ENCODE peak calls at places on chromosomes 3 and 15, in six cellular contexts. W is HepG2, T is cardiac muscle cell, F is colonic mucosa, X is left lung, V is kidney. Z is an unnamed sample.

GRCh38 chr3:45064512-45065372 is 38.6 kb downstream of the CLEC3B start:
- DNase-seq in T (peak; percentile 88), V (no peak), F (peak; percentile 38), X (peak; percentile 77), W (no peak), Z (no peak)

GRCh38 chr3:130850846-130851245 is 43.0 kb upstream of the ATP2C1 start:
- DNase-seq in F (no peak), X (no peak), W (no peak), T (peak; percentile 20), V (no peak), Z (no peak)

GRCh38 chr3:51709675-51710074 is 2.8 kb downstream of the GRM2 start:
- DNase-seq in V (peak; percentile 10), X (no peak), T (no peak), F (no peak), W (no peak), Z (peak; percentile 14)

GRCh38 chr3:19757773-19758172 is 176.2 kb downstream of the EFHB start:
- DNase-seq in V (no peak), F (no peak), W (no peak), X (no peak), T (no peak), Z (no peak)

GRCh38 chr15:80179025-80179759 is 26.4 kb downstream of the FAH start:
- DNase-seq in W (no peak), V (no peak), F (no peak), X (no peak), T (peak; percentile 73), Z (no peak)

GRCh38 chr3:54188176-54188791 is 65.9 kb downstream of the CACNA2D3 start:
- DNase-seq in W (peak; percentile 53), X (peak; percentile 43), V (no peak), F (peak; percentile 45), T (peak; percentile 84), Z (peak; percentile 47)

GRCh38 chr3:125055165-125055912 is 458 bp downstream of the HEG1 start:
- DNase-seq in F (no peak), W (no peak), V (peak; percentile 81), T (peak; percentile 29), X (no peak), Z (no peak)

GRCh38 chr3:120092444-120092843 is 1.8 kb downstream of the GSK3B start:
- DNase-seq in X (no peak), T (no peak), F (no peak), W (no peak), V (no peak), Z (no peak)

GRCh38 chr15:98668566-98669308 is 20.4 kb downstream of the IGF1R start:
- DNase-seq in V (no peak), W (no peak), X (no peak), F (no peak), T (no peak), Z (no peak)

GRCh38 chr3:140941090-140941433 is 574 bp upstream of the SLC25A36 start:
- DNase-seq in F (no peak), X (no peak), V (no peak), T (no peak), W (no peak), Z (no peak)

GRCh38 chr3:189334064-189334920 is 162.5 kb downstream of the TPRG1 start:
- DNase-seq in T (no peak), V (no peak), X (no peak), F (no peak), W (no peak), Z (no peak)

GRCh38 chr15:26015516-26015915 is 152.4 kb upstream of the ATP10A start:
- DNase-seq in W (no peak), F (no peak), V (no peak), T (no peak), X (no peak), Z (no peak)

GRCh38 chr15:83887404-83887803 is 233.5 kb downstream of the ADAMTSL3 start:
- DNase-seq in X (no peak), V (no peak), W (no peak), T (no peak), F (no peak), Z (no peak)

GRCh38 chr3:157428957-157429356 is 7.7 kb upstream of the PTX3 start:
- DNase-seq in F (no peak), T (no peak), W (no peak), X (no peak), V (no peak), Z (no peak)

GRCh38 chr3:64238971-64239667 is 13.9 kb upstream of the PRICKLE2 start:
- DNase-seq in V (peak; percentile 88), T (peak; percentile 98), F (peak; percentile 40), X (peak; percentile 58), W (peak; percentile 16), Z (no peak)

GRCh38 chr3:134457331-134458125 is 28.3 kb downstream of the ANAPC13 start:
- DNase-seq in X (no peak), T (no peak), V (no peak), W (no peak), F (no peak), Z (no peak)

GRCh38 chr3:27290760-27291159 is 78.4 kb downstream of the NEK10 start:
- DNase-seq in X (no peak), V (no peak), T (no peak), F (no peak), W (no peak), Z (no peak)

GRCh38 chr3:81105761-81106160 is 655.7 kb downstream of the GBE1 start:
- DNase-seq in T (no peak), V (no peak), F (no peak), W (no peak), X (no peak), Z (no peak)

GRCh38 chr3:99562138-99562537 is 76.3 kb upstream of the COL8A1 start:
- DNase-seq in W (no peak), F (no peak), V (no peak), X (no peak), T (peak; percentile 61), Z (no peak)

GRCh38 chr3:45537960-45538640 is 56.5 kb upstream of the LIMD1 start:
- DNase-seq in T (peak; percentile 40), X (no peak), W (no peak), F (no peak), V (no peak), Z (no peak)

GRCh38 chr3:34216713-34217346 is 418.4 kb downstream of the PDCD6IP start:
- DNase-seq in W (no peak), T (no peak), F (no peak), X (no peak), V (no peak), Z (no peak)

GRCh38 chr3:47634996-47635395 is 56.3 kb upstream of the CSPG5 start:
- DNase-seq in X (no peak), V (no peak), W (no peak), F (no peak), T (peak; percentile 9), Z (no peak)

GRCh38 chr3:177930771-177931170 is 605.5 kb upstream of the KCNMB2 start:
- DNase-seq in V (no peak), T (no peak), W (no peak), X (no peak), F (no peak), Z (no peak)

GRCh38 chr3:30496496-30496966 is 109.9 kb upstream of the TGFBR2 start:
- DNase-seq in F (no peak), T (peak; percentile 72), X (no peak), V (no peak), W (no peak), Z (no peak)

GRCh38 chr15:92808611-92809063 is 91.5 kb upstream of the CHD2 start:
- DNase-seq in W (no peak), V (peak; percentile 87), F (peak; percentile 66), X (peak; percentile 69), T (peak; percentile 74), Z (no peak)

DNA sequence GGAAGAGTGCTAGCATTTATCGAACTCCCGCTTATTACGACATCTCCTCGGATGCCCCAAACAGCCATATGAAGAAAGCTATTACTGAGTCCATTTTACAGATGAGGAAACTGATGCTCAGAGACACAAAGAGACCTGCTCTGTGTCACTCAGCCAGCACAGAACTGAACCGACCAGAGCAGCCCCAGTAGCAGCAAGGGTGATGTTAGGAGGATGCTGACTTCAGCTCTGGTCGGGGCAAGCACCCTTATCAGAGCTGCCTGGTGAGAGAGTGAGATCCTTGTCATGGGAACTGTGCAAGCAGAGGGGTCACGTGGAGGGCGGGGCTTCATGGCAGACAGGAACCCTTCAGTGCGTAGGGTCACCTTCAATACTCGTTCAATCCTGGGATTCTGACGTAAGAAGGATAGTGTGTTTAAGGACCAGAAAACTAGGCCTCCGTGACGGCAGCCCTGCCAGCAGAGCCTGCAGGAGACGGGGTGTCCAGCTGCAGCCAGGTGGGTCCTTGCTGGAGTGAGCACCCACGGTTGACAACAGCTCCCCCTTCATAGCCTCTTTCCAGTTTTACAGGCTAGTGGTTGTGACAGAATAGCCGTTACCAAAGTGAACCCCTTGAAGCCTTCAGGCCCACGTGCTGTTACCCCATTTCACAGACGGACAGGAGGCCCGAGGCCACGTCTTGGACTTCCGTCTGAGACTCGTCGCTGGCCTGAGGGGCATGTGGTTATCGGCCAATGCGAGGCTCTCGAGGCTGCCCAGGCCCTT is 12.0 kb upstream of the IQSEC1 start:
- DNase-seq in W (no peak), V (no peak), F (no peak), T (no peak), X (no peak), Z (no peak)
- H3K4me1 ChIP-seq in W (no peaks in the 10 kb centered on the region), V (no peaks in the 10 kb centered on the region), F (no peaks in the 10 kb centered on the region), T (no peaks in the 10 kb centered on the region), X (no peaks in the 10 kb centered on the region), Z (no peaks in the 10 kb centered on the region)

DNA sequence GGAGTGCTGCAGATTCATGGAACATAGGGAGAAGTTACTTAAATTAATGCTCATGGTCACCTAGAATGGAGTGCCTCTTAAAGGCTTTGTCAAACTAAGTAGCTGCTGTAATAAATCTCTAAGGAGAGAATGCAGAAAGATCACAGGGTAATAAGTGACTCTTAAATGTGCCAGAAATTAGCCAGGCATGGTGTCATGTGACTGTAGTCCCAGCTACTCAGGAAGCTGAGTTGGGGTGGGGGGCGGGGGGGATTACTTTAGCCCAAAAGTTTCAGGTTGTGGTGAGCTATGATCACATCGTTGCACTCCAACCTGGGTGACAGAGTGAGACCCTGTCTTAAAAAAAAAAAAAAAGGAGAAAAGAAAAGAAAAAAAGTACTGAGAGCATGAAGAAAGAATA is 90.9 kb upstream of the ASB14 start:
- DNase-seq in F (no peak), V (no peak), X (no peak), W (no peak), T (no peak), Z (no peak)
- H3K4me1 ChIP-seq in F (no peaks in the 10 kb centered on the region), V (no peaks in the 10 kb centered on the region), X (no peaks in the 10 kb centered on the region), W (peaks cover 37% of the 10 kb centered on the region), T (peaks cover 4% of the 10 kb centered on the region), Z (no peaks in the 10 kb centered on the region)

GRCh38 chr15:48924528-48925393 is 39.0 kb downstream of the SHC4 start:
- DNase-seq in X (no peak), F (no peak), V (no peak), T (no peak), W (no peak), Z (no peak)
- H3K4me1 ChIP-seq in X (no peaks in the 10 kb centered on the region), F (no peaks in the 10 kb centered on the region), V (no peaks in the 10 kb centered on the region), T (no peaks in the 10 kb centered on the region), W (no peaks in the 10 kb centered on the region), Z (no peaks in the 10 kb centered on the region)

GRCh38 chr3:150607267-150608065 is 4.3 kb downstream of the SELENOT start:
- DNase-seq in V (no peak), W (peak; percentile 38), T (no peak), X (no peak), F (no peak), Z (no peak)

GRCh38 chr3:150603090-150603887 is at the start of gene SELENOT:
- DNase-seq in F (peak; percentile 94), W (peak; percentile 92), V (peak; percentile 98), X (peak; percentile 94), T (peak; percentile 97), Z (peak; percentile 97)

GRCh38 chr3:150603888-150604319 is 783 bp downstream of the SELENOT start:
- DNase-seq in F (peak; percentile 60), W (peak; percentile 9), V (no peak), X (no peak), T (no peak), Z (no peak)

GRCh38 chr3:150602426-150603089 is 563 bp upstream of the SELENOT start:
- DNase-seq in T (no peak), W (no peak), X (no peak), V (no peak), F (no peak), Z (no peak)

GRCh38 chr3:150605998-150606641 is 3.0 kb downstream of the SELENOT start:
- DNase-seq in V (no peak), T (no peak), F (no peak), X (peak; percentile 36), W (no peak), Z (no peak)
- H3K4me1 ChIP-seq in V (peaks cover 9% of the 10 kb centered on the region), T (peaks cover 25% of the 10 kb centered on the region), F (peaks cover 18% of the 10 kb centered on the region), X (peaks cover 63% of the 10 kb centered on the region), W (peaks cover 48% of the 10 kb centered on the region), Z (peaks cover 54% of the 10 kb centered on the region)

Z was measured in Peyer's patch.